ENCODE peak calls at places on chromosomes 6 and 20, in four cellular contexts. One of them, this sample, is unnamed.

GRCh38 chr6:159646731-159647130 is 46.3 kb downstream of the SOD2 start:
- DNase-seq in thyroid gland: no peak
- DNase-seq in heart right ventricle: no peak
- DNase-seq in uterus: no peak
- DNase-seq in this sample: no peak

GRCh38 chr20:22127587-22127986 is 422.1 kb downstream of the PAX1 start:
- DNase-seq in thyroid gland: no peak
- DNase-seq in uterus: no peak
- DNase-seq in heart right ventricle: no peak
- DNase-seq in this sample: no peak

GRCh38 chr20:51354769-51355319 is 187.7 kb downstream of the NFATC2 start:
- DNase-seq in thyroid gland: no peak
- DNase-seq in uterus: no peak
- DNase-seq in heart right ventricle: no peak
- DNase-seq in this sample: no peak

GRCh38 chr6:15970517-15970916 is 158.4 kb upstream of the MYLIP start:
- DNase-seq in uterus: no peak
- DNase-seq in heart right ventricle: no peak
- DNase-seq in thyroid gland: no peak
- DNase-seq in this sample: no peak

GRCh38 chr20:13089950-13090469 is 81.2 kb downstream of the SPTLC3 start:
- DNase-seq in heart right ventricle: no peak
- DNase-seq in thyroid gland: no peak
- DNase-seq in uterus: no peak
- DNase-seq in this sample: no peak

GRCh38 chr20:35462351-35462750 is 7.0 kb downstream of the CEP250 start:
- DNase-seq in uterus: no peak
- DNase-seq in heart right ventricle: no peak
- DNase-seq in thyroid gland: no peak
- DNase-seq in this sample: no peak

GRCh38 chr20:44287272-44288097 is 23.5 kb downstream of the FITM2 start:
- DNase-seq in thyroid gland: peak
- DNase-seq in uterus: no peak
- DNase-seq in heart right ventricle: peak
- DNase-seq in this sample: no peak

GRCh38 chr6:98977606-98978292 is 30.0 kb upstream of the FBXL4 start:
- DNase-seq in uterus: no peak
- DNase-seq in thyroid gland: no peak
- DNase-seq in heart right ventricle: no peak
- DNase-seq in this sample: no peak

GRCh38 chr6:11974089-11974488 is 38.0 kb upstream of the HIVEP1 start:
- DNase-seq in heart right ventricle: no peak
- DNase-seq in uterus: no peak
- DNase-seq in thyroid gland: no peak
- DNase-seq in this sample: no peak

GRCh38 chr6:28816909-28817807 is 106.6 kb downstream of the TRIM27 start:
- DNase-seq in heart right ventricle: no peak
- DNase-seq in thyroid gland: no peak
- DNase-seq in uterus: no peak
- DNase-seq in this sample: no peak

GRCh38 chr6:130460934-130461333 is 95.1 kb downstream of the TMEM200A start:
- DNase-seq in heart right ventricle: no peak
- DNase-seq in uterus: no peak
- DNase-seq in thyroid gland: no peak
- DNase-seq in this sample: no peak

GRCh38 chr6:4351857-4352669 is 216.7 kb upstream of the ECI2 start:
- DNase-seq in uterus: peak
- DNase-seq in thyroid gland: peak
- DNase-seq in heart right ventricle: peak
- DNase-seq in this sample: no peak

GRCh38 chr20:21546355-21546754 is 32.5 kb upstream of the NKX2-2 start:
- DNase-seq in thyroid gland: no peak
- DNase-seq in heart right ventricle: no peak
- DNase-seq in uterus: no peak
- DNase-seq in this sample: no peak

GRCh38 chr6:170095273-170095976 is 195.5 kb downstream of the DLL1 start:
- DNase-seq in thyroid gland: no peak
- DNase-seq in heart right ventricle: no peak
- DNase-seq in uterus: no peak
- DNase-seq in this sample: peak

GRCh38 chr6:34852406-34853085 is 35.3 kb downstream of the TAF11 start:
- DNase-seq in uterus: no peak
- DNase-seq in thyroid gland: peak
- DNase-seq in heart right ventricle: no peak
- DNase-seq in this sample: no peak

GRCh38 chr6:34851361-34851760 is 36.5 kb downstream of the TAF11 start:
- DNase-seq in thyroid gland: no peak
- DNase-seq in heart right ventricle: no peak
- DNase-seq in uterus: no peak
- DNase-seq in this sample: no peak

GRCh38 chr6:34858681-34859080 is 29.2 kb downstream of the TAF11 start:
- DNase-seq in heart right ventricle: no peak
- DNase-seq in thyroid gland: no peak
- DNase-seq in uterus: no peak
- DNase-seq in this sample: no peak

GRCh38 chr6:34859951-34860350 is 27.9 kb downstream of the TAF11 start:
- DNase-seq in uterus: no peak
- DNase-seq in thyroid gland: no peak
- DNase-seq in heart right ventricle: no peak
- DNase-seq in this sample: no peak

GRCh38 chr6:34855463-34855862 is 32.4 kb downstream of the TAF11 start:
- DNase-seq in uterus: no peak
- DNase-seq in heart right ventricle: no peak
- DNase-seq in thyroid gland: no peak
- DNase-seq in this sample: no peak
- TF ChIP-seq CTCF in uterus: no peak
- TF ChIP-seq CTCF in heart right ventricle: no peak
- TF ChIP-seq CTCF in thyroid gland: no peak
- TF ChIP-seq CTCF in this sample: no peak

GRCh38 chr6:162917506-162917905 is 189.7 kb downstream of the PACRG start:
- DNase-seq in uterus: no peak
- DNase-seq in thyroid gland: no peak
- DNase-seq in heart right ventricle: no peak
- DNase-seq in this sample: no peak
- TF ChIP-seq CTCF in uterus: no peak
- TF ChIP-seq CTCF in thyroid gland: no peak
- TF ChIP-seq CTCF in heart right ventricle: no peak
- TF ChIP-seq CTCF in this sample: no peak

DNA sequence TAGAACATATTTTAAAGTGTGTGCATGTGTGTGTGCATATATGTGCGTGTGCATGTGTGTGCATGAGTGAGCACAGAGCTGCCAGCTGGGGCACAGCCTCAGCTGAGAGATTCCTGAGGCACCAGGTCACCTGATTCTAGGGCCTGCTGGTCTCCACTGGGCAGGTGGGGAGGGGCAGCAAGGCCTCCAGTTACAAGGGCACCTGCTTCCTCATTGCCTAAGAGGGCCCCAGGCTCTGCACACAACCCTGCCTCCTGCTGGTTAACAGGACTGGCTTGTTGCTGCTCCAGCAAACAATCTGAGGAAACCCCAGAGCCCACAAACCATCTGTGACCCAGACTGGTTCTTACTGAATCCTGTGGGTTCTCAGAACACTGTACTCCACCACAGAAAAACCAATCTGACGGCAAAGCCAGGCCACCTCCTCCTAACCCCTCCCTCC is 22.9 kb upstream of the UBE2J1 start:
- DNase-seq in thyroid gland: peak
- DNase-seq in uterus: no peak
- DNase-seq in heart right ventricle: peak
- DNase-seq in this sample: no peak
- TF ChIP-seq CTCF in thyroid gland: peak
- TF ChIP-seq CTCF in uterus: no peak
- TF ChIP-seq CTCF in heart right ventricle: no peak
- TF ChIP-seq CTCF in this sample: no peak

GRCh38 chr6:115545410-115545986 is 515.2 kb downstream of the FRK start:
- DNase-seq in heart right ventricle: peak
- DNase-seq in thyroid gland: peak
- DNase-seq in uterus: peak
- DNase-seq in this sample: peak
- TF ChIP-seq CTCF in heart right ventricle: no peak
- TF ChIP-seq CTCF in thyroid gland: peak
- TF ChIP-seq CTCF in uterus: no peak
- TF ChIP-seq CTCF in this sample: peak

GRCh38 chr6:34066284-34066571 is 79.7 kb downstream of the GRM4 start:
- DNase-seq in heart right ventricle: no peak
- DNase-seq in thyroid gland: no peak
- DNase-seq in uterus: no peak
- DNase-seq in this sample: no peak

GRCh38 chr6:34065470-34066283 is 80.2 kb downstream of the GRM4 start:
- DNase-seq in uterus: no peak
- DNase-seq in thyroid gland: no peak
- DNase-seq in heart right ventricle: peak
- DNase-seq in this sample: no peak

GRCh38 chr6:34066772-34067770 is 78.8 kb downstream of the GRM4 start:
- DNase-seq in heart right ventricle: no peak
- DNase-seq in uterus: no peak
- DNase-seq in thyroid gland: no peak
- DNase-seq in this sample: no peak

GRCh38 chr6:34068462-34069044 is 77.3 kb downstream of the GRM4 start:
- DNase-seq in thyroid gland: no peak
- DNase-seq in uterus: no peak
- DNase-seq in heart right ventricle: no peak
- DNase-seq in this sample: no peak

GRCh38 chr6:34067814-34068213 is 78.1 kb downstream of the GRM4 start:
- DNase-seq in thyroid gland: no peak
- DNase-seq in heart right ventricle: no peak
- DNase-seq in uterus: no peak
- DNase-seq in this sample: no peak
- TF ChIP-seq CTCF in thyroid gland: no peak
- TF ChIP-seq CTCF in heart right ventricle: no peak
- TF ChIP-seq CTCF in uterus: no peak
- TF ChIP-seq CTCF in this sample: no peak

GRCh38 chr6:147648936-147649335 is 140.4 kb downstream of the SAMD5 start:
- DNase-seq in thyroid gland: no peak
- DNase-seq in heart right ventricle: no peak
- DNase-seq in uterus: no peak
- DNase-seq in this sample: no peak

GRCh38 chr6:147654103-147654845 is 145.8 kb downstream of the SAMD5 start:
- DNase-seq in heart right ventricle: no peak
- DNase-seq in uterus: no peak
- DNase-seq in thyroid gland: peak
- DNase-seq in this sample: no peak

GRCh38 chr6:147651249-147652063 is 143.0 kb downstream of the SAMD5 start:
- DNase-seq in thyroid gland: peak
- DNase-seq in uterus: no peak
- DNase-seq in heart right ventricle: peak
- DNase-seq in this sample: no peak
- TF ChIP-seq CTCF in thyroid gland: no peak
- TF ChIP-seq CTCF in uterus: no peak
- TF ChIP-seq CTCF in heart right ventricle: no peak
- TF ChIP-seq CTCF in this sample: no peak

GRCh38 chr6:33142501-33142900 is 49.8 kb downstream of the COL11A2 start:
- DNase-seq in thyroid gland: no peak
- DNase-seq in heart right ventricle: no peak
- DNase-seq in uterus: no peak
- DNase-seq in this sample: no peak

GRCh38 chr6:33140556-33140955 is 51.7 kb downstream of the COL11A2 start:
- DNase-seq in heart right ventricle: no peak
- DNase-seq in thyroid gland: no peak
- DNase-seq in uterus: no peak
- DNase-seq in this sample: no peak

GRCh38 chr6:33144373-33144772 is 47.9 kb downstream of the COL11A2 start:
- DNase-seq in heart right ventricle: no peak
- DNase-seq in uterus: no peak
- DNase-seq in thyroid gland: no peak
- DNase-seq in this sample: no peak

GRCh38 chr6:33139596-33140206 is 52.6 kb downstream of the COL11A2 start:
- DNase-seq in uterus: no peak
- DNase-seq in heart right ventricle: no peak
- DNase-seq in thyroid gland: no peak
- DNase-seq in this sample: no peak

DNA sequence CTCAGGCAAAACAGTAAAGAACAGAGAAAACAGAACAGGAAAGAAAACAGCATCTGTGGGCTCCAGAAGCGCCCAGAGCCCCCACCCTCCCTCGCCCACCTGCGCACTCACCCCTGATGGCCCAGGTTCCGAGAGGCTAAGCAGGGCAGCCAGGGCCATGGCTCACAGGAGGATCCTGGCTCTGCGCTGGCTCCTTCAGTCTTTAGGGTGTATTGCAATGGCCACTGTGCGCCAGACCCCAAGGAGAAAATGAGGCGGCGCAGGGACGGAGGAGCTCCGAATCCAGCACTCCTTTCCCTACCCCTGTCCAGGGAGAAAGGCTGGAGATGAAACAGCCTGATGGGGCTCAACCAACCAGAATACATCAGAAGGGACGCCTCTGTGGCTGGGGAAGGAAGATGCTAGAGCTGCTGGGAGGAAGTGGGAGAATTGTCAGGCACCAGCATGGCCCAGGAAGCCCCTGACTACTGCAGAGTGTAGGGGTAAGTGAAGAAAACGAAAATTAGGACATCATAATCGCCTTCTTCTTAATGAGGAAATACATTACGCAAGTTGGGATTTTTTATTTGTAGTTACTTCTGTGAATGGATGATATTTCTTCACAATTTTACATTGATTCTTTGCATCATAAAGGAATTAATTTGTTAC is 49.0 kb downstream of the COL11A2 start:
- DNase-seq in heart right ventricle: no peak
- DNase-seq in thyroid gland: no peak
- DNase-seq in uterus: no peak
- DNase-seq in this sample: no peak
- TF ChIP-seq CTCF in heart right ventricle: no peak
- TF ChIP-seq CTCF in thyroid gland: no peak
- TF ChIP-seq CTCF in uterus: no peak
- TF ChIP-seq CTCF in this sample: no peak

GRCh38 chr6:43128926-43129325 is 42.1 kb upstream of the SRF start:
- DNase-seq in heart right ventricle: no peak
- DNase-seq in thyroid gland: no peak
- DNase-seq in uterus: no peak
- DNase-seq in this sample: no peak

GRCh38 chr6:43127180-43127579 is 43.9 kb upstream of the SRF start:
- DNase-seq in heart right ventricle: no peak
- DNase-seq in uterus: no peak
- DNase-seq in thyroid gland: no peak
- DNase-seq in this sample: no peak

GRCh38 chr6:43125555-43125954 is 45.5 kb upstream of the SRF start:
- DNase-seq in thyroid gland: no peak
- DNase-seq in uterus: no peak
- DNase-seq in heart right ventricle: no peak
- DNase-seq in this sample: no peak

GRCh38 chr6:43125119-43125518 is 46.0 kb upstream of the SRF start:
- DNase-seq in heart right ventricle: no peak
- DNase-seq in thyroid gland: no peak
- DNase-seq in uterus: no peak
- DNase-seq in this sample: no peak

GRCh38 chr6:43129434-43130194 is 41.5 kb upstream of the SRF start:
- DNase-seq in thyroid gland: no peak
- DNase-seq in uterus: no peak
- DNase-seq in heart right ventricle: peak
- DNase-seq in this sample: no peak
- TF ChIP-seq CTCF in thyroid gland: no peak
- TF ChIP-seq CTCF in uterus: peak
- TF ChIP-seq CTCF in heart right ventricle: peak
- TF ChIP-seq CTCF in this sample: peak